ENCODE peak calls at places on chromosomes 3 and 15, in six cellular contexts. One of them, this sample, is unnamed.

GRCh38 chr3:71492566-71492965 is 91.0 kb downstream of the FOXP1 start:
- DNase-seq in RCC 7860: no peak
- DNase-seq in A172: no peak
- DNase-seq in hypothalamus: no peak
- DNase-seq in left ventricle myocardium superior: no peak
- DNase-seq in esophagus squamous epithelium: no peak
- DNase-seq in this sample: no peak

GRCh38 chr3:176431986-176432385 is 765.3 kb downstream of the TBL1XR1 start:
- DNase-seq in RCC 7860: no peak
- DNase-seq in A172: no peak
- DNase-seq in hypothalamus: no peak
- DNase-seq in left ventricle myocardium superior: no peak
- DNase-seq in esophagus squamous epithelium: no peak
- DNase-seq in this sample: no peak

GRCh38 chr3:13344663-13345062 is 75.5 kb downstream of the NUP210 start:
- DNase-seq in RCC 7860: no peak
- DNase-seq in A172: no peak
- DNase-seq in hypothalamus: no peak
- DNase-seq in left ventricle myocardium superior: no peak
- DNase-seq in esophagus squamous epithelium: no peak
- DNase-seq in this sample: no peak

GRCh38 chr3:196111939-196112386 is 30.1 kb upstream of the TFRC start:
- DNase-seq in RCC 7860: no peak
- DNase-seq in A172: no peak
- DNase-seq in hypothalamus: no peak
- DNase-seq in left ventricle myocardium superior: no peak
- DNase-seq in esophagus squamous epithelium: no peak
- DNase-seq in this sample: no peak

GRCh38 chr3:128145279-128145678 is 8.0 kb upstream of the EEFSEC start:
- DNase-seq in RCC 7860: no peak
- DNase-seq in A172: no peak
- DNase-seq in hypothalamus: no peak
- DNase-seq in left ventricle myocardium superior: peak
- DNase-seq in esophagus squamous epithelium: no peak
- DNase-seq in this sample: no peak

GRCh38 chr3:99868438-99868723 is 50.7 kb downstream of the CMSS1 start:
- DNase-seq in RCC 7860: peak
- DNase-seq in A172: no peak
- DNase-seq in hypothalamus: no peak
- DNase-seq in left ventricle myocardium superior: no peak
- DNase-seq in esophagus squamous epithelium: no peak
- DNase-seq in this sample: no peak

GRCh38 chr3:7876741-7877297 is 624.8 kb upstream of the LMCD1 start:
- DNase-seq in RCC 7860: peak
- DNase-seq in A172: peak
- DNase-seq in hypothalamus: no peak
- DNase-seq in left ventricle myocardium superior: no peak
- DNase-seq in esophagus squamous epithelium: no peak
- DNase-seq in this sample: peak

GRCh38 chr3:132003685-132004084 is 31.1 kb downstream of the CPNE4 start:
- DNase-seq in RCC 7860: no peak
- DNase-seq in A172: no peak
- DNase-seq in hypothalamus: no peak
- DNase-seq in left ventricle myocardium superior: no peak
- DNase-seq in esophagus squamous epithelium: no peak
- DNase-seq in this sample: no peak

GRCh38 chr3:156787926-156788663 is 38.1 kb upstream of the LEKR1 start:
- DNase-seq in RCC 7860: peak
- DNase-seq in A172: peak
- DNase-seq in hypothalamus: no peak
- DNase-seq in left ventricle myocardium superior: no peak
- DNase-seq in esophagus squamous epithelium: no peak
- DNase-seq in this sample: peak

GRCh38 chr3:60131607-60132006 is 1081.8 kb upstream of the CFAP20DC start:
- DNase-seq in RCC 7860: no peak
- DNase-seq in A172: no peak
- DNase-seq in hypothalamus: no peak
- DNase-seq in left ventricle myocardium superior: no peak
- DNase-seq in esophagus squamous epithelium: no peak
- DNase-seq in this sample: no peak

GRCh38 chr3:196941846-196942225 is 492 bp downstream of the NCBP2 start:
- DNase-seq in RCC 7860: peak
- DNase-seq in A172: no peak
- DNase-seq in hypothalamus: no peak
- DNase-seq in left ventricle myocardium superior: no peak
- DNase-seq in esophagus squamous epithelium: no peak
- DNase-seq in this sample: no peak

GRCh38 chr15:42037650-42038049 is 16.8 kb upstream of the PLA2G4E start:
- DNase-seq in RCC 7860: no peak
- DNase-seq in A172: no peak
- DNase-seq in hypothalamus: no peak
- DNase-seq in left ventricle myocardium superior: peak
- DNase-seq in esophagus squamous epithelium: no peak
- DNase-seq in this sample: peak

GRCh38 chr15:31268911-31269784 is 57.5 kb upstream of the KLF13 start:
- DNase-seq in RCC 7860: no peak
- DNase-seq in A172: no peak
- DNase-seq in hypothalamus: no peak
- DNase-seq in left ventricle myocardium superior: no peak
- DNase-seq in esophagus squamous epithelium: no peak
- DNase-seq in this sample: no peak

GRCh38 chr3:194138098-194138474 is 2.1 kb downstream of the HES1 start:
- DNase-seq in RCC 7860: no peak
- DNase-seq in A172: no peak
- DNase-seq in hypothalamus: no peak
- DNase-seq in left ventricle myocardium superior: no peak
- DNase-seq in esophagus squamous epithelium: no peak
- DNase-seq in this sample: no peak

GRCh38 chr3:24145481-24145880 is 200.4 kb downstream of the NR1D2 start:
- DNase-seq in RCC 7860: peak
- DNase-seq in A172: peak
- DNase-seq in hypothalamus: no peak
- DNase-seq in left ventricle myocardium superior: no peak
- DNase-seq in esophagus squamous epithelium: no peak
- DNase-seq in this sample: no peak

GRCh38 chr15:47184405-47185221 is 532.7 kb upstream of the SEMA6D start:
- DNase-seq in RCC 7860: no peak
- DNase-seq in A172: no peak
- DNase-seq in hypothalamus: no peak
- DNase-seq in left ventricle myocardium superior: peak
- DNase-seq in esophagus squamous epithelium: no peak
- DNase-seq in this sample: no peak

GRCh38 chr15:31465083-31465955 is 138.7 kb downstream of the KLF13 start:
- DNase-seq in RCC 7860: no peak
- DNase-seq in A172: no peak
- DNase-seq in hypothalamus: no peak
- DNase-seq in left ventricle myocardium superior: no peak
- DNase-seq in esophagus squamous epithelium: no peak
- DNase-seq in this sample: no peak

This sample was measured in kidney epithelial cell.